ENCODE peak calls at places on chromosome 18, in five cellular contexts. One of them, this sample, is unnamed.

GRCh38 chr18:79402209-79402576 is 6.5 kb downstream of the NFATC1 start:
- DNase-seq in heart left ventricle: peak
- DNase-seq in psoas muscle: peak
- DNase-seq in body of pancreas: no peak
- DNase-seq in GM20000: no peak
- DNase-seq in this sample: no peak

GRCh38 chr18:70931942-70932814 is 643.3 kb downstream of the SOCS6 start:
- DNase-seq in heart left ventricle: no peak
- DNase-seq in GM20000: peak
- DNase-seq in psoas muscle: no peak
- DNase-seq in body of pancreas: no peak
- DNase-seq in this sample: no peak

GRCh38 chr18:75211721-75212625 is 1.4 kb downstream of the TSHZ1 start:
- DNase-seq in psoas muscle: peak
- DNase-seq in GM20000: peak
- DNase-seq in body of pancreas: peak
- DNase-seq in heart left ventricle: peak
- DNase-seq in this sample: no peak

GRCh38 chr18:67265464-67266245 is 250.9 kb downstream of the DSEL start:
- DNase-seq in body of pancreas: no peak
- DNase-seq in psoas muscle: no peak
- DNase-seq in GM20000: no peak
- DNase-seq in heart left ventricle: no peak
- DNase-seq in this sample: peak

GRCh38 chr18:25351280-25351772 is 640 bp downstream of the ZNF521 start:
- DNase-seq in body of pancreas: no peak
- DNase-seq in heart left ventricle: no peak
- DNase-seq in psoas muscle: no peak
- DNase-seq in GM20000: peak
- DNase-seq in this sample: no peak

GRCh38 chr18:56715121-56715520 is 64.0 kb downstream of the WDR7 start:
- DNase-seq in body of pancreas: no peak
- DNase-seq in psoas muscle: no peak
- DNase-seq in GM20000: no peak
- DNase-seq in heart left ventricle: no peak
- DNase-seq in this sample: no peak

GRCh38 chr18:57437782-57438668 is 2.9 kb downstream of the ONECUT2 start:
- DNase-seq in GM20000: peak
- DNase-seq in body of pancreas: peak
- DNase-seq in heart left ventricle: peak
- DNase-seq in psoas muscle: no peak
- DNase-seq in this sample: no peak

GRCh38 chr18:12008181-12008767 is 27.0 kb downstream of the IMPA2 start:
- DNase-seq in heart left ventricle: no peak
- DNase-seq in body of pancreas: peak
- DNase-seq in psoas muscle: no peak
- DNase-seq in GM20000: no peak
- DNase-seq in this sample: no peak

GRCh38 chr18:76491801-76492668 is 3.0 kb downstream of the ZNF516 start:
- DNase-seq in GM20000: no peak
- DNase-seq in body of pancreas: peak
- DNase-seq in psoas muscle: peak
- DNase-seq in heart left ventricle: no peak
- DNase-seq in this sample: no peak

GRCh38 chr18:59123588-59124369 is 15.9 kb upstream of the SEC11C start:
- DNase-seq in psoas muscle: no peak
- DNase-seq in heart left ventricle: no peak
- DNase-seq in body of pancreas: no peak
- DNase-seq in GM20000: no peak
- DNase-seq in this sample: peak

GRCh38 chr18:70693196-70693595 is 404.4 kb downstream of the SOCS6 start:
- DNase-seq in psoas muscle: no peak
- DNase-seq in GM20000: no peak
- DNase-seq in body of pancreas: no peak
- DNase-seq in heart left ventricle: no peak
- DNase-seq in this sample: no peak

GRCh38 chr18:36697905-36698304 is 130.9 kb downstream of the TPGS2 start:
- DNase-seq in psoas muscle: peak
- DNase-seq in body of pancreas: no peak
- DNase-seq in GM20000: no peak
- DNase-seq in heart left ventricle: no peak
- DNase-seq in this sample: peak

GRCh38 chr18:12085136-12085535 is 8.5 kb upstream of the ANKRD62 start:
- DNase-seq in GM20000: no peak
- DNase-seq in heart left ventricle: no peak
- DNase-seq in psoas muscle: no peak
- DNase-seq in body of pancreas: no peak
- DNase-seq in this sample: no peak

GRCh38 chr18:36031407-36031806 is 36.0 kb downstream of the RPRD1A start:
- DNase-seq in GM20000: no peak
- DNase-seq in body of pancreas: no peak
- DNase-seq in psoas muscle: no peak
- DNase-seq in heart left ventricle: no peak
- DNase-seq in this sample: no peak

GRCh38 chr18:51654441-51655326 is 457.2 kb upstream of the MEX3C start:
- DNase-seq in psoas muscle: no peak
- DNase-seq in body of pancreas: no peak
- DNase-seq in heart left ventricle: no peak
- DNase-seq in GM20000: peak
- DNase-seq in this sample: no peak

GRCh38 chr18:54880706-54881105 is 52.4 kb downstream of the RAB27B start:
- DNase-seq in GM20000: no peak
- DNase-seq in psoas muscle: no peak
- DNase-seq in body of pancreas: no peak
- DNase-seq in heart left ventricle: no peak
- DNase-seq in this sample: no peak

GRCh38 chr18:68467966-68468365 is 246.9 kb downstream of the TMX3 start:
- DNase-seq in body of pancreas: no peak
- DNase-seq in GM20000: no peak
- DNase-seq in heart left ventricle: no peak
- DNase-seq in psoas muscle: no peak
- DNase-seq in this sample: no peak
- TF ChIP-seq CTCF in body of pancreas: no peak
- TF ChIP-seq CTCF in GM20000: no peak
- TF ChIP-seq CTCF in heart left ventricle: no peak
- TF ChIP-seq CTCF in psoas muscle: no peak
- TF ChIP-seq CTCF in this sample: no peak

GRCh38 chr18:50060822-50061221 is 134.1 kb downstream of the MYO5B start:
- DNase-seq in heart left ventricle: no peak
- DNase-seq in GM20000: no peak
- DNase-seq in psoas muscle: no peak
- DNase-seq in body of pancreas: no peak
- DNase-seq in this sample: no peak
- TF ChIP-seq CTCF in heart left ventricle: no peak
- TF ChIP-seq CTCF in GM20000: no peak
- TF ChIP-seq CTCF in psoas muscle: no peak
- TF ChIP-seq CTCF in body of pancreas: no peak
- TF ChIP-seq CTCF in this sample: no peak

DNA sequence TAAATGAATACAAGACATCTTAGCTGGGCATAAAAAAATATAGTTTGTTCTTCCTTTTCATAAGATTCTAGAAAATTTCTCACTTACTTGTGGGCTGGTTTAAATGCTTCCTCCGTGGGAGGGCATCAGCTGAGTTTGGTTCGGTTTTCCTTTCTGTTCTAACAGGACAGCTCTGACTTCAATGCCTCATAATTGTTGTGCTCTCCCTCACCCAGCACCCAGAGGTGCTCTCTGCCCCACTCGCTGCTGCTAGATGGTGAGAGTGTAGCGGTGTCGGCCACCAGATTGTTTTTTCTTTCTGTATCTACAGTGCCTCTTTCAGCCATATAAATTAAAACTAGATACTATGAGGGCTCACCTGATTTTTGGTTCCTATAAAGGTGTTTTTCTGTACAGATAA is 407.2 kb upstream of the CDH7 start:
- DNase-seq in body of pancreas: no peak
- DNase-seq in psoas muscle: no peak
- DNase-seq in GM20000: no peak
- DNase-seq in heart left ventricle: no peak
- DNase-seq in this sample: no peak
- TF ChIP-seq CTCF in body of pancreas: no peak
- TF ChIP-seq CTCF in psoas muscle: no peak
- TF ChIP-seq CTCF in GM20000: no peak
- TF ChIP-seq CTCF in heart left ventricle: no peak
- TF ChIP-seq CTCF in this sample: no peak

GRCh38 chr18:26813043-26813442 is 52.5 kb downstream of the AQP4 start:
- DNase-seq in heart left ventricle: no peak
- DNase-seq in psoas muscle: no peak
- DNase-seq in GM20000: peak
- DNase-seq in body of pancreas: peak
- DNase-seq in this sample: no peak
- TF ChIP-seq CTCF in heart left ventricle: peak
- TF ChIP-seq CTCF in psoas muscle: peak
- TF ChIP-seq CTCF in GM20000: peak
- TF ChIP-seq CTCF in body of pancreas: no peak
- TF ChIP-seq CTCF in this sample: no peak

DNA sequence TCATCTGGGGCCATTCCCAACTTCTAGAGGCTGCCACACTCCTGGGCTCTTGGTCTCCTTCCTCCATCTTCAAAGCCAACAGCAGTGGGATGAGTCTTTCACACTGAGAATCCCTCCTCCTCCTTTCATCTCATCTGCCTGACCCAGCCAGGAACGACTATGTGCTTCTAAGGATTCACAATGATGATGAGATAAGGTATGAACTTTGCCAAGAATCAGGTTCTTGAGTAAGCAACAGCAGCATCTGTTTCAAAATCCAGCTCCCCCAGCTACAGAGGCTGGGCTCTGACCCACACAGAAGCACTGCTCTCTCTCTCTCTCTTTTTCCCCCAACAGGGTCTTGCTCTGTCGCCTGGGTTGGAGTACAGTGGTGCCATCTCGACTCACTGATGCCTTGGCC is 46.4 kb downstream of the TIMM21 start:
- DNase-seq in psoas muscle: no peak
- DNase-seq in body of pancreas: no peak
- DNase-seq in heart left ventricle: no peak
- DNase-seq in GM20000: no peak
- DNase-seq in this sample: no peak
- TF ChIP-seq CTCF in psoas muscle: no peak
- TF ChIP-seq CTCF in body of pancreas: no peak
- TF ChIP-seq CTCF in heart left ventricle: no peak
- TF ChIP-seq CTCF in GM20000: no peak
- TF ChIP-seq CTCF in this sample: no peak

GRCh38 chr18:66119347-66119746 is 368.5 kb downstream of the CDH7 start:
- DNase-seq in GM20000: no peak
- DNase-seq in heart left ventricle: no peak
- DNase-seq in body of pancreas: no peak
- DNase-seq in psoas muscle: no peak
- DNase-seq in this sample: no peak

GRCh38 chr18:66129248-66129647 is 378.4 kb downstream of the CDH7 start:
- DNase-seq in heart left ventricle: no peak
- DNase-seq in GM20000: no peak
- DNase-seq in body of pancreas: no peak
- DNase-seq in psoas muscle: no peak
- DNase-seq in this sample: no peak

GRCh38 chr18:66124394-66124793 is 373.6 kb downstream of the CDH7 start:
- DNase-seq in psoas muscle: no peak
- DNase-seq in body of pancreas: no peak
- DNase-seq in heart left ventricle: no peak
- DNase-seq in GM20000: no peak
- DNase-seq in this sample: no peak
- TF ChIP-seq CTCF in psoas muscle: peak
- TF ChIP-seq CTCF in body of pancreas: no peak
- TF ChIP-seq CTCF in heart left ventricle: peak
- TF ChIP-seq CTCF in GM20000: no peak
- TF ChIP-seq CTCF in this sample: no peak

GRCh38 chr18:68362907-68363306 is 352.0 kb downstream of the TMX3 start:
- DNase-seq in GM20000: no peak
- DNase-seq in psoas muscle: no peak
- DNase-seq in heart left ventricle: no peak
- DNase-seq in body of pancreas: no peak
- DNase-seq in this sample: no peak
- TF ChIP-seq CTCF in GM20000: no peak
- TF ChIP-seq CTCF in psoas muscle: no peak
- TF ChIP-seq CTCF in heart left ventricle: no peak
- TF ChIP-seq CTCF in body of pancreas: no peak
- TF ChIP-seq CTCF in this sample: no peak

GRCh38 chr18:61892683-61893303 is at the start of gene RNF152:
- DNase-seq in GM20000: peak
- DNase-seq in heart left ventricle: peak
- DNase-seq in psoas muscle: peak
- DNase-seq in body of pancreas: peak
- DNase-seq in this sample: no peak
- TF ChIP-seq CTCF in GM20000: no peak
- TF ChIP-seq CTCF in heart left ventricle: no peak
- TF ChIP-seq CTCF in psoas muscle: no peak
- TF ChIP-seq CTCF in body of pancreas: no peak
- TF ChIP-seq CTCF in this sample: peak

DNA sequence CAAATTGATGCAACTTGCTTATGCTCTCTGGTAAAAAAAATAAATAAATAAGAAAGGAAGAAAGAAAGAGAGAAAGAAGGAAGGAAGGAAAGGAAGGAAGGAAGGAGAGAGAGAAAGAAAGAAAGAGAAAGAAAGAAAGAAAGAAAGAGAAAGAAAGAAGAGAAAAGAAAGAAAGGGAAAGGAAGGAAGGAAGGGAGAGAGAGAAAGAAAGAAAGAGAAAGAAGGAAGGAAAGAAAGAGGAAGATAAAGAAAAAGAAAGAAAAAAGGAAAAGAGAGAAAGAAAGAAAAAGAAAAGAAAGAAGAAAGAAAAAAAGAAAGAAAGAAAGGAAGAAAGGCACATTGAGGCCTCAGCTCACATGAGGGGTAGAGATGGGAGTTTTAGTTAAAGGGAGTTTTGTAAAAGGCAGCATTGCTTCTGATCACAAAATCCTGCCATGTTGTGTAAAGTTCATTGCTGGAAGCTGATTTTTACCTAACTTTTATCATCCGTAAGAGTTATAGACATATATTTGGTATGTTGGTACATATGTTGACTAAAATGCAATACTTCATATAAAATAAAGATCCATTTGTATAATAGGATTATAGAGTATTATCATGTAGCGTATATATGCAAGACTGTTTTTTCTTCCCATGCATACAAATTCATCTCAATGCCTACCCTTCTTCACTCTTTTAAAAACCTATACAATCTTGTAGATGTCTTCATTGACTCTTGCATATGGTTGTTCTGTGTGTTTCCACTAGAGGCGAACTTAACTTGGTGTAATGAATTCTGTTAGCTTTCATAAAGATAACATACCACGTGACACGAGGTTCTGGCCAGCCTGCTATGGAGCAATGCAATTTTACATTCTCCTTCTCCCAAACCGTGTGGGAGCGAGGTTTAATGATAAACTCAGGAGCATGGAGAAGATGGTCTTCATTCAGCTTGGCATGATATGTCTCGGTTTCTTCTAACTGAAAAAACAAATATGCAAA is 32.8 kb downstream of the MYOM1 start:
- DNase-seq in psoas muscle: no peak
- DNase-seq in body of pancreas: peak
- DNase-seq in heart left ventricle: no peak
- DNase-seq in GM20000: no peak
- DNase-seq in this sample: no peak
- TF ChIP-seq CTCF in psoas muscle: peak
- TF ChIP-seq CTCF in body of pancreas: peak
- TF ChIP-seq CTCF in heart left ventricle: no peak
- TF ChIP-seq CTCF in GM20000: no peak
- TF ChIP-seq CTCF in this sample: no peak